ENCODE peak calls at places on chromosomes 13 and 19, in four cellular contexts. F is spleen, N is stomach, K is endothelial cell of umbilical vein. A is an unnamed sample.

GRCh38 chr13:112105884-112106283 is 38.9 kb downstream of the SOX1 start:
- DNase-seq in N (no peak), K (no peak), F (no peak), A (no peak)

GRCh38 chr19:13794388-13794751 is 873 bp upstream of the ZSWIM4 start:
- DNase-seq in N (peak; percentile 80), F (peak; percentile 76), K (peak; percentile 80), A (peak; percentile 78)

GRCh38 chr19:47614559-47614958 is 5.6 kb downstream of the BICRA start:
- DNase-seq in K (no peak), N (no peak), F (no peak), A (no peak)

GRCh38 chr13:35534343-35534742 is 57.9 kb upstream of the MAB21L1 start:
- DNase-seq in F (no peak), N (no peak), K (no peak), A (no peak)

GRCh38 chr19:15293751-15294505 is 38.4 kb downstream of the BRD4 start:
- DNase-seq in K (no peak), N (no peak), F (peak; percentile 29), A (no peak)

GRCh38 chr19:17052439-17052838 is 22.8 kb downstream of the HAUS8 start:
- DNase-seq in K (peak; percentile 55), F (no peak), N (peak; percentile 32), A (peak; percentile 64)

GRCh38 chr19:11168568-11168967 is 13.0 kb upstream of the SPC24 start:
- DNase-seq in N (no peak), K (peak; percentile 98), F (no peak), A (no peak)

GRCh38 chr19:15926484-15926883 is 7.8 kb downstream of the CYP4F11 start:
- DNase-seq in F (no peak), K (no peak), N (no peak), A (no peak)

GRCh38 chr13:112042496-112042895 is 24.5 kb upstream of the SOX1 start:
- DNase-seq in N (no peak), F (no peak), K (no peak), A (no peak)

GRCh38 chr13:27533155-27533643 is 82.8 kb upstream of the MTIF3 start:
- DNase-seq in K (peak; percentile 69), F (peak; percentile 94), N (peak; percentile 92), A (peak; percentile 87)

GRCh38 chr19:18117692-18118378 is 20.3 kb downstream of the MAST3 start:
- DNase-seq in N (peak; percentile 95), K (peak; percentile 83), F (peak; percentile 99), A (peak; percentile 95)
- TF ChIP-seq POLR2AphosphoS5 in N (no peak), K (no peak), F (peak; percentile 64), A (no peak)

GRCh38 chr19:33879818-33880575 is 83.3 kb downstream of the KCTD15 start:
- DNase-seq in K (peak; percentile 13), F (peak; percentile 78), N (no peak), A (no peak)

GRCh38 chr19:33887891-33888290 is 91.2 kb downstream of the KCTD15 start:
- DNase-seq in K (no peak), N (no peak), F (no peak), A (no peak)

GRCh38 chr19:33878912-33879810 is 82.5 kb downstream of the KCTD15 start:
- DNase-seq in K (no peak), N (no peak), F (peak; percentile 72), A (no peak)

GRCh38 chr19:33888665-33889064 is 92.0 kb downstream of the KCTD15 start:
- DNase-seq in N (no peak), F (no peak), K (no peak), A (no peak)

GRCh38 chr19:33883869-33884519 is 87.3 kb downstream of the KCTD15 start:
- DNase-seq in F (peak; percentile 60), K (peak; percentile 93), N (no peak), A (no peak)
- H3K4me3 ChIP-seq in F (no peak overlapping the region), K (no peak overlapping the region), N (peak overlapping the region; percentile 21), A (no peak overlapping the region)

GRCh38 chr19:55391702-55392615 is 6.2 kb downstream of the RPL28 start:
- DNase-seq in K (no peak), F (no peak), N (no peak), A (no peak)
- TF ChIP-seq POLR2A in K (no peak), F (no peak), N (no peak), A (no peak)

GRCh38 chr13:40422588-40423235 is 243.7 kb downstream of the FOXO1 start:
- DNase-seq in K (no peak), F (no peak), N (no peak), A (no peak)
- TF ChIP-seq POLR2AphosphoS5 in K (no peak), F (no peak), N (no peak), A (no peak)

DNA sequence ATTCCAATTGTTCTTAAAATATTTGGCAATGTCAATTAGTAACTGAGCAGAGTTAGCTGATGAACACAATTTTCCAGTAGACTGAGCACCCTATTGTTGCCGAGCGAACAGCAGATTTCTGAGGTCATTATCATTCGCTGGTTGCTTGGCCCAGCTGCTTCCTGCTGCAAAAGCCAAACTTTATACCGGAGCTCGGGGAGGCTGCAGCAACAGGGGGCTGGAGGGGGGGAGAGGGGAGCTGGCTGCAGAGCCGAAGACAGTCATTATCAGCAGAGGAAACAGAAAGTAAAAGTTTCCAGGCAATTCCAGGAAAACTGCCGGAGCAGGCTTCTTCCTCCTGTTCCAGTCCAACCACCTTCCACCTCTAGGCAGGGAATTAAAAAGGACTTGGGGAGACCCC is 77.9 kb downstream of the ZNF536 start:
- DNase-seq in K (no peak), F (peak; percentile 62), N (no peak), A (peak; percentile 17)
- H3K4me3 ChIP-seq in K (no peak overlapping the region), F (no peak overlapping the region), N (peak overlapping the region; percentile 34), A (peak overlapping the region; percentile 16)

GRCh38 chr19:41437944-41438574 is 1.7 kb downstream of the DMAC2 start:
- DNase-seq in N (no peak), F (no peak), K (no peak), A (no peak)

GRCh38 chr19:41436664-41436951 is 3.1 kb downstream of the DMAC2 start:
- DNase-seq in N (no peak), F (no peak), K (no peak), A (no peak)

GRCh38 chr19:41442473-41443360 is at the start of gene ERICH4:
- DNase-seq in N (no peak), K (no peak), F (peak; percentile 63), A (peak; percentile 6)

GRCh38 chr19:41441321-41441945 is 1.5 kb upstream of the ERICH4 start:
- DNase-seq in F (peak; percentile 63), N (no peak), K (no peak), A (peak; percentile 8)

GRCh38 chr19:41439441-41440222 is at the start of gene DMAC2:
- DNase-seq in F (peak; percentile 98), N (peak; percentile 99), K (peak; percentile 98), A (peak; percentile 99)
- TF ChIP-seq POLR2A in F (no peak), N (no peak), K (peak; percentile 79), A (peak; percentile 82)

DNA sequence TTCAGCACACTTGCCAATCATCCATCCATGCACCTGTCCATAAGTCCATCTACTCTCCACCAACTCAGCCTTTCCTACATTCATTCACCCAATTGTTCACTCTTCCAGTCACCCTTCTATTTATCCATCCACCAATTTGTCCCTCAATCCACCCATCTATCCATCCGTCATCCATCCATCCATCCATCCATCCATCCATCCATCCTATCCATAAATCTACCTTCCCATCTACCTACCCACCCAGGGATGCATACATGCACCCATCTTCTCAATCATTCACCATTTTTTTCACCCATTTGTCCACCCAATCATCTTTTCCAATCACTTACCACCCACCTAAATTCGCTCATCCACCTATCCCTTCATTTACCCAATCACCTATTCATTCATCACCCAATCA is 14.6 kb upstream of the CEACAM20 start:
- DNase-seq in K (no peak), F (no peak), N (no peak), A (no peak)
- TF ChIP-seq POLR2AphosphoS5 in K (no peak), F (no peak), N (no peak), A (no peak)